ENCODE peak calls at places on chromosomes 16 and 17, in eight cellular contexts. S, A, D, X, T, R, Q and F are unnamed samples.

GRCh38 chr17:29135464-29135863 is 44.7 kb downstream of the MYO18A start:
- DNase-seq in S (no peak), D (no peak), T (no peak), X (no peak), A (no peak), Q (no peak), R (no peak), F (no peak)

GRCh38 chr16:86833136-86833535 is 254.8 kb downstream of the FOXL1 start:
- DNase-seq in X (no peak), T (no peak), R (no peak), A (no peak), S (no peak), Q (no peak), D (no peak), F (no peak)

GRCh38 chr17:42061641-42062487 is 11.5 kb upstream of the C17orf113 start:
- DNase-seq in T (no peak), A (no peak), S (no peak), R (no peak), D (no peak), X (no peak), Q (no peak), F (no peak)

GRCh38 chr17:17515921-17516295 is 19.7 kb upstream of the RASD1 start:
- DNase-seq in T (no peak), Q (peak; percentile 48), S (no peak), D (no peak), X (no peak), A (no peak), R (no peak), F (no peak)

GRCh38 chr17:51372345-51373004 is 112.1 kb downstream of the UTP18 start:
- DNase-seq in A (peak; percentile 55), Q (peak; percentile 13), R (peak; percentile 82), D (no peak), X (no peak), S (peak; percentile 73), T (peak; percentile 71), F (peak; percentile 17)

GRCh38 chr17:28475151-28475900 is 1.9 kb downstream of the SLC13A2 start:
- DNase-seq in D (no peak), T (peak; percentile 42), A (no peak), S (no peak), R (no peak), X (no peak), Q (no peak), F (no peak)

GRCh38 chr17:19269102-19269501 is 31.9 kb downstream of the EPN2 start:
- DNase-seq in S (no peak), A (no peak), R (no peak), T (no peak), Q (no peak), D (no peak), X (no peak), F (no peak)

GRCh38 chr16:30649725-30650368 is 913 bp upstream of the PRR14 start:
- DNase-seq in T (no peak), X (peak; percentile 61), A (no peak), S (no peak), R (no peak), Q (no peak), D (no peak), F (peak; percentile 56)

GRCh38 chr17:72434991-72435618 is 314.3 kb downstream of the SOX9 start:
- DNase-seq in X (no peak), A (no peak), S (no peak), Q (no peak), R (no peak), D (no peak), T (no peak), F (no peak)

GRCh38 chr17:74558882-74559519 is 8.3 kb downstream of the CD300H start:
- DNase-seq in Q (no peak), D (no peak), T (no peak), A (no peak), X (no peak), S (no peak), R (no peak), F (no peak)

GRCh38 chr16:82979406-82980111 is 352.8 kb downstream of the CDH13 start:
- DNase-seq in R (no peak), X (no peak), Q (no peak), D (no peak), A (no peak), S (no peak), T (no peak), F (no peak)

GRCh38 chr16:62638964-62639861 is 603.0 kb upstream of the CDH8 start:
- DNase-seq in D (no peak), A (no peak), T (no peak), S (no peak), X (no peak), R (no peak), Q (no peak), F (no peak)

GRCh38 chr17:38898291-38898679 is 27.1 kb upstream of the LASP1NB start:
- DNase-seq in T (no peak), X (peak; percentile 57), R (no peak), A (no peak), S (no peak), Q (no peak), D (no peak), F (no peak)

GRCh38 chr17:82317394-82318168 is at the start of gene CD7:
- DNase-seq in X (peak; percentile 83), Q (no peak), A (no peak), S (no peak), D (no peak), T (no peak), R (no peak), F (peak; percentile 79)

GRCh38 chr16:30375830-30376229 is 1.2 kb downstream of the MYL11 start:
- DNase-seq in A (no peak), D (no peak), X (no peak), S (no peak), T (no peak), R (no peak), Q (no peak), F (no peak)

GRCh38 chr17:78343433-78344201 is 16.3 kb downstream of the SOCS3 start:
- DNase-seq in D (no peak), A (no peak), T (peak; percentile 65), S (no peak), R (no peak), X (peak; percentile 73), Q (no peak), F (peak; percentile 71)

GRCh38 chr17:80381416-80381923 is 33.5 kb upstream of the ENDOV start:
- DNase-seq in X (no peak), R (no peak), S (no peak), A (no peak), D (no peak), T (no peak), Q (no peak), F (no peak)

GRCh38 chr17:55420776-55421178 is 858 bp downstream of the MMD start:
- DNase-seq in D (no peak), Q (no peak), X (peak; percentile 69), S (peak; percentile 15), R (peak; percentile 51), T (peak; percentile 47), A (peak; percentile 14), F (peak; percentile 60)

GRCh38 chr17:6561446-6561845 is 5.1 kb upstream of the PITPNM3 start:
- DNase-seq in A (no peak), T (no peak), D (no peak), Q (no peak), S (no peak), R (no peak), X (no peak), F (no peak)

GRCh38 chr17:76281573-76282371 is 16.6 kb downstream of the UBALD2 start:
- DNase-seq in A (no peak), Q (no peak), R (no peak), T (no peak), S (no peak), D (no peak), X (no peak), F (no peak)

GRCh38 chr17:73142763-73143395 is 21.9 kb upstream of the SSTR2 start:
- DNase-seq in D (no peak), T (peak; percentile 47), X (no peak), Q (no peak), R (no peak), A (no peak), S (no peak), F (no peak)

GRCh38 chr16:30985401-30986128 is 558 bp downstream of the HSD3B7 start:
- DNase-seq in D (no peak), T (peak; percentile 91), A (no peak), Q (no peak), S (no peak), R (peak; percentile 60), X (no peak), F (no peak)